ENCODE peak calls at places on chromosomes 3 and 15, in five cellular contexts. D is CD8-positive, alpha-beta memory T cell; E is Karpas-422; Q is lower lobe of right lung; G is HCT116. K is an unnamed sample.

GRCh38 chr3:178778579-178778978 is 242.3 kb downstream of the KCNMB2 start:
- DNase-seq in D (no peak), E (no peak), Q (no peak), G (no peak), K (no peak)

GRCh38 chr3:264394-265156 is 68.0 kb downstream of the CHL1 start:
- DNase-seq in D (no peak), E (no peak), Q (no peak), G (no peak), K (no peak)

GRCh38 chr3:13548696-13549512 is at the start of gene FBLN2:
- DNase-seq in D (no peak), E (no peak), Q (no peak), G (no peak), K (peak; percentile 72)

GRCh38 chr15:71291247-71291646 is 176.0 kb downstream of the THSD4 start:
- DNase-seq in D (no peak), E (peak; percentile 19), Q (no peak), G (no peak), K (no peak)

GRCh38 chr15:22952826-22953579 is 27.2 kb downstream of the CYFIP1 start:
- DNase-seq in D (no peak), E (no peak), Q (no peak), G (no peak), K (no peak)

GRCh38 chr3:166917437-166917836 is 462.7 kb downstream of the ZBBX start:
- DNase-seq in D (no peak), E (no peak), Q (no peak), G (no peak), K (no peak)

GRCh38 chr15:57035664-57036063 is 117.2 kb downstream of the TCF12 start:
- DNase-seq in D (no peak), E (no peak), Q (no peak), G (no peak), K (no peak)

GRCh38 chr3:73924063-73924462 is 299.3 kb upstream of the PDZRN3 start:
- DNase-seq in D (no peak), E (no peak), Q (no peak), G (no peak), K (no peak)

GRCh38 chr3:44950273-44950672 is 25.7 kb downstream of the ZDHHC3 start:
- DNase-seq in D (no peak), E (peak; percentile 57), Q (no peak), G (no peak), K (no peak)

GRCh38 chr15:50107591-50108408 is 11.2 kb downstream of the ATP8B4 start:
- DNase-seq in D (no peak), E (no peak), Q (peak; percentile 72), G (no peak), K (no peak)

GRCh38 chr3:159548675-159549335 is 439.8 kb upstream of the IL12A start:
- DNase-seq in D (no peak), E (no peak), Q (no peak), G (no peak), K (no peak)

GRCh38 chr3:48503406-48504050 is 446 bp downstream of the SHISA5 start:
- DNase-seq in D (no peak), E (no peak), Q (peak; percentile 53), G (no peak), K (peak; percentile 72)

GRCh38 chr15:90030376-90030775 is 29.3 kb downstream of the ZNF710 start:
- DNase-seq in D (no peak), E (no peak), Q (no peak), G (no peak), K (no peak)

GRCh38 chr15:95287774-95288173 is 1042.7 kb upstream of the NR2F2 start:
- DNase-seq in D (no peak), E (no peak), Q (no peak), G (no peak), K (no peak)

GRCh38 chr15:22227411-22227810 is 147.1 kb downstream of the OR4M2 start:
- DNase-seq in D (no peak), E (no peak), Q (no peak), G (no peak), K (peak; percentile 62)

GRCh38 chr15:47485419-47485818 is 231.9 kb upstream of the SEMA6D start:
- DNase-seq in D (no peak), E (no peak), Q (no peak), G (no peak), K (no peak)

GRCh38 chr15:81015595-81016252 is 15.0 kb downstream of the TLNRD1 start:
- DNase-seq in D (no peak), E (no peak), Q (no peak), G (no peak), K (no peak)

GRCh38 chr3:169658311-169658931 is 5.1 kb downstream of the MECOM start:
- DNase-seq in D (no peak), E (no peak), Q (no peak), G (no peak), K (peak; percentile 72)

GRCh38 chr3:45567730-45568172 is 26.8 kb upstream of the LIMD1 start:
- DNase-seq in D (no peak), E (no peak), Q (no peak), G (no peak), K (no peak)

GRCh38 chr15:43748376-43748775 is 2.1 kb downstream of the PDIA3 start:
- DNase-seq in D (no peak), E (peak; percentile 62), Q (no peak), G (no peak), K (no peak)

GRCh38 chr15:64643685-64644084 is 131.7 kb downstream of the RBPMS2 start:
- DNase-seq in D (no peak), E (no peak), Q (no peak), G (no peak), K (no peak)
- H3K27ac ChIP-seq in D (no peak overlapping the region), E (no peak overlapping the region), Q (no peak overlapping the region), G (no peak overlapping the region), K (no peak overlapping the region)

DNA sequence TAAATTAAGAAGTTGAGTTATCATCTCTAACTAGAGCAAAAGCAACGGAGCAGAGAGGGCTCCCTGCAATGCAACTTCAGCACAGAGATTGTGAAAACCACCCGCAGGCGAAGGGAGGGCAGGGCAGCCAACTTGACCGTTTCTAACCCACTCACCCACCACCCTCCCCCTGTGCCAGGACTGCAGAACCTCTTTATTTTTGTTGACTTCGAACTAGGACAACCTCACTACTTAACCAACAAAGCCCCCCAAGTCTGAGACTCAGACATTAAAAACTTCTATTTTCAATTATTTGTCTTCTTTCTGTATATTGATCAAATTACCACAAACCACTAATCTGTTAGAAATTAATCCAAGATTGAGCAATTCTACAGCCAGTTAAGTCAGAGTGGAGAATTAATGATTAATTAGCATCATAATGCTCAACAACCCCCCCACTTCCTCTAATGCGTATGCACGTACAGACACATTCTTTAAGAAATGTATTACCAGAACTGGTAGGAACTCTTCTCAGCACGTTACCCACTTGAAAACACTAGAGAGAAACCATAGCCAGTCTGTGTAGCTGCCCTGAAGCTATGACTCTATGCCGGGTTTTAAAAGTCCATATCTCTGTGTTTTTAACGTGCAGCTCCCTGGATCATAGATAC is 2.0 kb downstream of the MGLL start:
- DNase-seq in D (no peak), E (peak; percentile 81), Q (peak; percentile 76), G (no peak), K (peak; percentile 80)
- H3K4me1 ChIP-seq in D (no peaks in the 10 kb centered on the region), E (peaks cover 81% of the 10 kb centered on the region), Q (peaks cover 67% of the 10 kb centered on the region), G (peaks cover 42% of the 10 kb centered on the region), K (peaks cover 55% of the 10 kb centered on the region)

DNA sequence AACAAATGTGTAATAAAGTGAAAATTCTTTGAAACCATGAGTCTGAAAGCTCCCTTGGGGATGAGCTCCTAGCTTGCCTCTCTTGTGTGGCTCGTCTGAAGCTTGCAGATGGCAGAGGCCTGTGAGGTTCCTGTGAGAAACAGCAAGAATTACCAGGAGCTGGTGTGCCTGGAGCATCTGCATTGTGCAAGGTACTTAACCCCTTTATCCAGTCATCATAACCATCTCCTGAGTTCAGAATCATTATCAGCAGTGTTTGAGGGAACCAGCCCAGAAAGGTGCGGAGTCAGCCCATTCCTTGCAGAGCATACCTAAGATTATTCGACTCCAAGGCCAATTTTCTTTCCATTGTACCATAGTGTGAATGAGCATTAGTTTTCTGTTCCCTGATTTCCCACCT is 51.7 kb upstream of the TRA2B start:
- DNase-seq in D (no peak), E (peak; percentile 79), Q (no peak), G (no peak), K (no peak)
- H3K27ac ChIP-seq in D (no peak overlapping the region), E (peak overlapping the region; percentile 84), Q (no peak overlapping the region), G (no peak overlapping the region), K (no peak overlapping the region)

DNA sequence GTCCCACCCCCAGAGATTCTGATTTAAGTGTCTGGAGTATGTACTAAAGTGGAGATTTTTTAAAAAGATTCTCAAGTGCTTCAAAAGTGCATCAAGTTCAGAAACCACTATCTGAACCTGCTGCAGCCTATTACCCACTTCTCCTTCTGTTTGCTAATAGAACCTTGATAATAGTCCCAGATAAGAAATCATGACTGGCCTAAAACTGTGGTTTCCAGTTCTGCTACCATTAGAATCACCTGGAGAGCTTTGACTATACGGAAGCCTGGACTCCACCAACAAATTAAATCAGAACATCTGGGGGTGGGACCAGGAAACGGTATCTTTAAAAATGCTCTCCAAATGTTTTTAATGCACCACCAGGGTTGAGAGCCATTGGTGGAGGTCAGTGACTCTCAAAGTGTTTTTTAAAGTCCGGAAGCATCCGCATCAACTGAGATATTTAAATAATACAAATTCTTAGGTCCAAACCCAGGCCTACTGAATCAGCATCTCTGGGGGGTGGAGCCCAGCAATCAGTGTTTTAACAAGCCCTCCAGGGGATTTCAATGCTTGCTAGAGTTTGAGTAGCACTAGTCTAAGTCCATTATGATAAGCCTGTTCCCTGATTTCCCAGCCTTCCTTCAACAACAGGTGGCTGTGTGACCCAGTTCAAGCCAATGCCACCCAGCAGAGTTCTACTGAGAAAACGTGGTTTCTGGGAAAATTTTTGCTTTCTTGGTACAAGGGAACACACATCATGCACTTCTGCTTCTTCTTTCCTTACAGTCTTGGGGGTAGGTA is 45.4 kb upstream of the TIPARP start:
- DNase-seq in D (no peak), E (no peak), Q (no peak), G (no peak), K (no peak)
- H3K4me1 ChIP-seq in D (no peaks in the 10 kb centered on the region), E (peaks cover 26% of the 10 kb centered on the region), Q (peaks cover 27% of the 10 kb centered on the region), G (peaks cover 24% of the 10 kb centered on the region), K (peaks cover 13% of the 10 kb centered on the region)

DNA sequence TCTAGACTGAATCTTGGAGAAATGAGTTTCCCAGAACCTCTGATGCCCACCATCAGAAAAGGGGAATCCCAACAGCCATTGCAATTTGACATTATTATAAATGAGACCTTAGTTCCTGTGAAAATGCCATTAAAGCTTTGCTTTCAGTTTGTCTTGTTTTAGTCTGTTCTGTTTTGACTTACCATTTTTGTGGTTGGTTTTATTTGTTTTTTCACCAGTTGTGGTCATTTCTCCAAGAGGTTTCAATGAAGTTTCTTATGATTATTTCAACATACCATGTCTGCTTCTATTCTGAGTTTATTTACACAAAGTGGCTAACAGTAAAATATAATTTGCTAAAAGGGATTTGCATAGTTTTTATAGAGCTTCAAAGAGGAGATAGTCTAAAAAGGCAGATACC is 175.0 kb upstream of the MCTP2 start:
- DNase-seq in D (no peak), E (no peak), Q (no peak), G (no peak), K (no peak)
- H3K27ac ChIP-seq in D (no peak overlapping the region), E (no peak overlapping the region), Q (no peak overlapping the region), G (no peak overlapping the region), K (no peak overlapping the region)

DNA sequence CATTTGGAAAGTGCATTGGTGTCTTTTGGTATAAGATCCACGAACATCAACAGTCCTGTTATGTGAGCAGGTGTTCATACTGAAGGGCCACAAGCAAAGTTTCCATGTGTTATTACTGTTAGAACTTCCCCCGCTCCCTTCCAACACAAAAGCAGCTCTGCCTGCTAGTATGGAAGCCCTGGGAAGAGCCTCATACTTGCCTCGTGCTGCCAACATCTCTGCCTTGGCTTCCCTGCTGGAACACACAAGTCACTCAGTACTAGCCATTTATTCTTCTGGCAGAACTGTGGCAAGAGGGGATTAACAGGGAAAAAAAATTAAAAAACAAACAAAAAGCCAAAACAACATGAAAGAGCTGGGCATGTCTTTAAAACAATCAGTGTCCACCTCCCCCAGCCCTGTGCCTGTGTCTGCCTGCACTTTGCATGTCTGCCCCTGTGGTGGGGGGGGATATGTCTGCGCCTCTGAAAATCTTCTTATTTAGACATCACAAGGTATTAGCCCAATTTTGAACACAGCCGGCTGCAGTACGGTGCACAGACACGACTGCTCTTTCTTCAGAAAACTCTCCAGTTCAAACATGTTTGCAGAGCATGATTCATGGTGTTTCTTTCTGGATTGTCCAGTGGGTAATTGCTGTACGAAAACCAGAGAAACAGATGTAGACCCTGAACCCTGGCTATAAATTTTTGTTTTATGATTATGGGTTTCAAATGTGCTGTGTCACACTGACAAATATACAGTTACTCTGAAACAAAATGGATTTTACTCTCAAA is 3.6 kb upstream of the RARB start:
- DNase-seq in D (no peak), E (no peak), Q (no peak), G (no peak), K (no peak)
- H3K4me1 ChIP-seq in D (no peaks in the 10 kb centered on the region), E (no peaks in the 10 kb centered on the region), Q (peaks cover 9% of the 10 kb centered on the region), G (no peaks in the 10 kb centered on the region), K (no peaks in the 10 kb centered on the region)

K was measured in upper lobe of right lung.